ENCODE peak calls at places on chromosomes 2 and 18, in six cellular contexts. One of them, this sample, is unnamed.

GRCh38 chr2:20728114-20728758 is 61.3 kb downstream of the GDF7 start:
- DNase-seq in iris pigment epithelial cell: peak
- DNase-seq in T-helper 1 cell: no peak
- DNase-seq in AG20443: no peak
- DNase-seq in left ventricle myocardium inferior: no peak
- DNase-seq in HL-60: peak
- DNase-seq in this sample: peak

GRCh38 chr2:125516496-125517109 is 1139.4 kb upstream of the GYPC start:
- DNase-seq in iris pigment epithelial cell: peak
- DNase-seq in T-helper 1 cell: no peak
- DNase-seq in AG20443: no peak
- DNase-seq in left ventricle myocardium inferior: no peak
- DNase-seq in HL-60: peak
- DNase-seq in this sample: peak

GRCh38 chr2:43300781-43301586 is 74.6 kb upstream of the ZFP36L2 start:
- DNase-seq in iris pigment epithelial cell: no peak
- DNase-seq in T-helper 1 cell: no peak
- DNase-seq in AG20443: no peak
- DNase-seq in left ventricle myocardium inferior: no peak
- DNase-seq in HL-60: no peak
- DNase-seq in this sample: no peak

GRCh38 chr2:172484253-172484652 is 56.9 kb downstream of the ITGA6 start:
- DNase-seq in iris pigment epithelial cell: peak
- DNase-seq in T-helper 1 cell: no peak
- DNase-seq in AG20443: peak
- DNase-seq in left ventricle myocardium inferior: no peak
- DNase-seq in HL-60: peak
- DNase-seq in this sample: peak

GRCh38 chr2:79580175-79580574 is 67.3 kb downstream of the CTNNA2 start:
- DNase-seq in iris pigment epithelial cell: no peak
- DNase-seq in T-helper 1 cell: no peak
- DNase-seq in AG20443: no peak
- DNase-seq in left ventricle myocardium inferior: no peak
- DNase-seq in HL-60: no peak
- DNase-seq in this sample: no peak

GRCh38 chr2:98385050-98385699 is 38.9 kb downstream of the CNGA3 start:
- DNase-seq in iris pigment epithelial cell: peak
- DNase-seq in T-helper 1 cell: peak
- DNase-seq in AG20443: peak
- DNase-seq in left ventricle myocardium inferior: peak
- DNase-seq in HL-60: peak
- DNase-seq in this sample: peak

GRCh38 chr2:25690058-25690457 is 16.7 kb upstream of the DTNB start:
- DNase-seq in iris pigment epithelial cell: peak
- DNase-seq in T-helper 1 cell: no peak
- DNase-seq in AG20443: peak
- DNase-seq in left ventricle myocardium inferior: no peak
- DNase-seq in HL-60: no peak
- DNase-seq in this sample: peak

GRCh38 chr2:96164459-96165184 is 19.4 kb upstream of the DUSP2 start:
- DNase-seq in iris pigment epithelial cell: no peak
- DNase-seq in T-helper 1 cell: peak
- DNase-seq in AG20443: no peak
- DNase-seq in left ventricle myocardium inferior: no peak
- DNase-seq in HL-60: no peak
- DNase-seq in this sample: no peak

GRCh38 chr2:230069418-230069817 is 694 bp upstream of the SLC16A14 start:
- DNase-seq in iris pigment epithelial cell: no peak
- DNase-seq in T-helper 1 cell: no peak
- DNase-seq in AG20443: no peak
- DNase-seq in left ventricle myocardium inferior: no peak
- DNase-seq in HL-60: no peak
- DNase-seq in this sample: no peak

GRCh38 chr18:63869374-63869773 is 18.1 kb upstream of the SERPINB2 start:
- DNase-seq in iris pigment epithelial cell: peak
- DNase-seq in T-helper 1 cell: no peak
- DNase-seq in AG20443: peak
- DNase-seq in left ventricle myocardium inferior: no peak
- DNase-seq in HL-60: peak
- DNase-seq in this sample: peak

GRCh38 chr2:53202063-53202462 is 565.5 kb upstream of the CHAC2 start:
- DNase-seq in iris pigment epithelial cell: peak
- DNase-seq in T-helper 1 cell: no peak
- DNase-seq in AG20443: peak
- DNase-seq in left ventricle myocardium inferior: no peak
- DNase-seq in HL-60: no peak
- DNase-seq in this sample: peak

GRCh38 chr2:172561270-172561669 is 5.4 kb downstream of the PDK1 start:
- DNase-seq in iris pigment epithelial cell: no peak
- DNase-seq in T-helper 1 cell: no peak
- DNase-seq in AG20443: no peak
- DNase-seq in left ventricle myocardium inferior: no peak
- DNase-seq in HL-60: no peak
- DNase-seq in this sample: peak

GRCh38 chr18:9403795-9404564 is 69.4 kb downstream of the TWSG1 start:
- DNase-seq in iris pigment epithelial cell: no peak
- DNase-seq in T-helper 1 cell: no peak
- DNase-seq in AG20443: no peak
- DNase-seq in left ventricle myocardium inferior: peak
- DNase-seq in HL-60: no peak
- DNase-seq in this sample: no peak